ENCODE peak calls at places on chromosomes 2 and 18, in nine cellular contexts. Q, K, T, G, E, V, H, I and S are unnamed samples.

GRCh38 chr2:80302001-80302464 is 2.5 kb downstream of the LRRTM1 start:
- DNase-seq in H (no peak), T (no peak), G (no peak), K (no peak), V (no peak), Q (peak), I (no peak), E (no peak), S (peak)

GRCh38 chr18:48623468-48624220 is 84.8 kb downstream of the CTIF start:
- DNase-seq in Q (no peak), H (no peak), K (peak), G (peak), V (no peak), T (peak), E (no peak), I (no peak), S (peak)

GRCh38 chr2:203432811-203433210 is 102.3 kb downstream of the RAPH1 start:
- DNase-seq in G (no peak), T (no peak), E (no peak), V (no peak), I (no peak), K (no peak), Q (peak), H (no peak), S (no peak)

GRCh38 chr18:3493501-3494244 is 43.7 kb downstream of the TGIF1 start:
- DNase-seq in V (no peak), T (no peak), E (no peak), G (no peak), H (no peak), Q (peak), K (no peak), I (no peak), S (peak)

GRCh38 chr2:51795248-51795888 is 763.4 kb upstream of the NRXN1 start:
- DNase-seq in V (no peak), Q (peak), G (no peak), E (no peak), K (peak), T (no peak), I (peak), H (no peak), S (peak)

GRCh38 chr2:240957656-240958365 is 40.6 kb upstream of the SNED1 start:
- DNase-seq in K (no peak), E (no peak), T (peak), Q (no peak), G (no peak), I (peak), H (peak), V (no peak), S (no peak)

GRCh38 chr2:38244306-38244705 is 132.8 kb downstream of the ATL2 start:
- DNase-seq in T (no peak), I (no peak), Q (peak), K (no peak), G (no peak), H (no peak), V (no peak), E (no peak), S (no peak)

GRCh38 chr2:160478660-160479059 is 14.9 kb downstream of the RBMS1 start:
- DNase-seq in V (no peak), G (no peak), K (no peak), I (peak), H (no peak), Q (no peak), E (no peak), T (no peak), S (peak)

GRCh38 chr18:7393080-7393479 is 162.2 kb downstream of the LRRC30 start:
- DNase-seq in K (no peak), E (no peak), T (no peak), G (no peak), H (no peak), I (no peak), Q (peak), V (no peak), S (no peak)

GRCh38 chr18:23237524-23238151 is 102.4 kb downstream of the CABLES1 start:
- DNase-seq in Q (no peak), V (no peak), E (peak), I (peak), T (peak), H (no peak), G (peak), K (no peak), S (peak)

GRCh38 chr2:160510617-160511016 is 17.0 kb upstream of the RBMS1 start:
- DNase-seq in E (no peak), K (no peak), I (no peak), T (peak), H (no peak), Q (no peak), G (no peak), V (no peak), S (peak)

GRCh38 chr2:4381049-4381448 is 677.7 kb downstream of the DCDC2C start:
- DNase-seq in V (no peak), K (no peak), I (no peak), E (no peak), T (no peak), Q (peak), G (no peak), H (no peak), S (no peak)

GRCh38 chr2:55422876-55423275 is 3.2 kb upstream of the CCDC88A start:
- DNase-seq in K (no peak), E (no peak), T (no peak), H (no peak), I (no peak), G (no peak), V (no peak), Q (no peak), S (no peak)

GRCh38 chr2:117481608-117482007 is 332.9 kb upstream of the DDX18 start:
- DNase-seq in I (no peak), G (no peak), H (no peak), Q (no peak), E (no peak), T (no peak), V (no peak), K (no peak), S (no peak)